ENCODE peak calls at places on chromosomes 2 and 18, in eight cellular contexts. T is IMR-90, X is GM06990, N is MM.1S, M is epithelial cell of esophagus, J is NB4, B is cardiac fibroblast, H is spleen. R is an unnamed sample.

GRCh38 chr2:74577448-74577847 is 22.9 kb downstream of the DOK1 start:
- DNase-seq in T (peak), X (no peak), N (no peak), M (no peak), J (peak), B (peak), H (no peak), R (no peak)

GRCh38 chr2:136098441-136098840 is 19.5 kb downstream of the CXCR4 start:
- DNase-seq in T (no peak), X (no peak), N (no peak), M (no peak), J (peak), B (no peak), H (no peak), R (no peak)

GRCh38 chr2:40361478-40361877 is 90.4 kb downstream of the SLC8A1 start:
- DNase-seq in T (no peak), X (no peak), N (no peak), M (no peak), J (no peak), B (no peak), H (no peak), R (no peak)

GRCh38 chr2:110777531-110778311 is 45.3 kb downstream of the ACOXL start:
- DNase-seq in T (no peak), X (no peak), N (peak), M (no peak), J (no peak), B (no peak), H (no peak), R (no peak)

GRCh38 chr2:1831617-1831970 is 87.3 kb upstream of the PXDN start:
- DNase-seq in T (no peak), X (no peak), N (no peak), M (no peak), J (no peak), B (no peak), H (no peak), R (no peak)

GRCh38 chr2:178928077-178928476 is 120.9 kb upstream of the TTN start:
- DNase-seq in T (no peak), X (no peak), N (no peak), M (no peak), J (no peak), B (no peak), H (no peak), R (no peak)

GRCh38 chr2:102664439-102665042 is 45.2 kb downstream of the SLC9A2 start:
- DNase-seq in T (peak), X (peak), N (no peak), M (peak), J (peak), B (peak), H (no peak), R (no peak)

GRCh38 chr2:189440947-189441708 is at the start of gene WDR75:
- DNase-seq in T (peak), X (peak), N (peak), M (peak), J (peak), B (peak), H (peak), R (peak)

GRCh38 chr2:220096406-220096805 is 469.0 kb downstream of the SLC4A3 start:
- DNase-seq in T (peak), X (no peak), N (no peak), M (no peak), J (no peak), B (no peak), H (no peak), R (no peak)

DNA sequence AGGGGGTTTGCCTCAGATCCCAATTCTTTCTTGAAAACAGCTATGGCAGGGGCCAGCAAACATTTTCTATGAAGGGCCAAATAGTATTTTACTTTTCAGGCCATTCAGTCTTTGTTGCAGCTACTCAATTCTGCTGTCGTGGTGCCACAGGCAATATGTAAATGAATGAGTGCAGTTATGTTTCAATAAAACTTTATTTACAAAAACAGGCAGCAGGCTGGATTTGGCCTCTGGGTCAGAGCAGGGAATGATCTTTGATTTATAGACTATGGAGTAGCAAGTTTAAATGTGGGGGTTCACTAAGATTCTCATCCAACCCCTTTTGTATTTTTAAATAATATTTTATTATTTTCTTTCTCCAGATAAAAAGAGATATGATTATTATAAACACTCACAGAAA is 72.4 kb downstream of the IRS1 start:
- DNase-seq in T (no peak), X (no peak), N (no peak), M (no peak), J (no peak), B (no peak), H (no peak), R (no peak)
- H3K4me3 ChIP-seq in T (no peak), X (no peak), N (no peak), M (no peak), J (no peak), B (no peak), H (no peak), R (no peak)

GRCh38 chr2:11657646-11658045 is 12.3 kb downstream of the NTSR2 start:
- DNase-seq in T (no peak), X (no peak), N (no peak), M (no peak), J (no peak), B (no peak), H (peak), R (no peak)
- TF ChIP-seq CTCF in T (no peak), X (no peak), N (no peak), M (no peak), J (no peak), B (no peak), H (no peak), R (no peak)

GRCh38 chr2:44948565-44949328 is 7.2 kb downstream of the SIX3 start:
- DNase-seq in T (no peak), X (no peak), N (no peak), M (no peak), J (no peak), B (no peak), H (peak), R (no peak)
- H3K4me3 ChIP-seq in T (no peak), X (no peak), N (no peak), M (no peak), J (no peak), B (no peak), H (no peak), R (no peak)

GRCh38 chr2:41806286-41806685 is 241.5 kb upstream of the PKDCC start:
- DNase-seq in T (no peak), X (no peak), N (no peak), M (no peak), J (no peak), B (no peak), H (no peak), R (no peak)
- TF ChIP-seq CTCF in T (no peak), X (no peak), N (peak), M (no peak), J (no peak), B (no peak), H (no peak), R (no peak)

GRCh38 chr18:22173928-22174301 is 4.5 kb downstream of the GATA6 start:
- DNase-seq in T (no peak), X (no peak), N (no peak), M (no peak), J (no peak), B (peak), H (no peak), R (no peak)
- H3K4me3 ChIP-seq in T (no peak), X (no peak), N (no peak), M (no peak), J (no peak), B (no peak), H (peak), R (peak)

R was measured in astrocyte of the cerebellum.